ENCODE peak calls at places on chromosomes 4 and X, in seven cellular contexts. F, D, K, X, Q, W and L are unnamed samples.

GRCh38 chr4:94285666-94286065 is 57.0 kb downstream of the HPGDS start:
- DNase-seq in F (no peak), D (no peak), K (no peak), X (no peak), Q (no peak), W (no peak), L (no peak)

GRCh38 chr4:52852041-52852440 is 10.1 kb upstream of the RASL11B start:
- DNase-seq in F (no peak), D (no peak), K (no peak), X (no peak), Q (no peak), W (no peak), L (no peak)

GRCh38 chr4:94011190-94011589 is 182.6 kb downstream of the ATOH1 start:
- DNase-seq in F (no peak), D (no peak), K (no peak), X (no peak), Q (no peak), W (no peak), L (no peak)

GRCh38 chr4:34469518-34469917 is 1774.8 kb downstream of the ARAP2 start:
- DNase-seq in F (no peak), D (no peak), K (no peak), X (no peak), Q (no peak), W (no peak), L (no peak)

GRCh38 chr4:102037566-102037965 is 247.0 kb downstream of the BANK1 start:
- DNase-seq in F (no peak), D (no peak), K (no peak), X (no peak), Q (no peak), W (no peak), L (no peak)

GRCh38 chrX:153725039-153725831 is 579 bp downstream of the ABCD1 start:
- DNase-seq in F (no peak), D (no peak), K (no peak), X (peak), Q (no peak), W (no peak), L (no peak)

GRCh38 chrX:26848511-26848910 is 614.6 kb downstream of the PPP4R3C start:
- DNase-seq in F (no peak), D (no peak), K (no peak), X (no peak), Q (peak), W (no peak), L (no peak)

GRCh38 chr4:113026556-113026955 is 22.9 kb upstream of the ANK2 start:
- DNase-seq in F (no peak), D (no peak), K (peak), X (no peak), Q (peak), W (no peak), L (no peak)

GRCh38 chrX:133374874-133375387 is 40.4 kb downstream of the GPC4 start:
- DNase-seq in F (no peak), D (no peak), K (no peak), X (no peak), Q (no peak), W (no peak), L (no peak)

GRCh38 chrX:1610166-1610565 is 4.7 kb upstream of the ASMT start:
- DNase-seq in F (no peak), D (no peak), K (no peak), X (no peak), Q (no peak), W (no peak), L (no peak)

GRCh38 chr4:6720202-6720699 is 4.3 kb downstream of the BLOC1S4 start:
- DNase-seq in F (peak), D (peak), K (no peak), X (peak), Q (peak), W (peak), L (peak)

GRCh38 chr4:101271516-101271915 is 75.8 kb downstream of the PPP3CA start:
- DNase-seq in F (no peak), D (no peak), K (no peak), X (no peak), Q (no peak), W (no peak), L (no peak)

GRCh38 chr4:80097395-80098177 is 24.6 kb upstream of the ANTXR2 start:
- DNase-seq in F (no peak), D (no peak), K (no peak), X (no peak), Q (peak), W (no peak), L (peak)

GRCh38 chr4:6773616-6774540 is 8.6 kb upstream of the KIAA0232 start:
- DNase-seq in F (no peak), D (no peak), K (no peak), X (no peak), Q (no peak), W (no peak), L (no peak)

GRCh38 chrX:104482757-104483156 is 83.2 kb upstream of the IL1RAPL2 start:
- DNase-seq in F (no peak), D (no peak), K (no peak), X (no peak), Q (no peak), W (no peak), L (no peak)

GRCh38 chr4:140726776-140727500 is 29.2 kb downstream of the TBC1D9 start:
- DNase-seq in F (no peak), D (no peak), K (no peak), X (no peak), Q (no peak), W (no peak), L (no peak)

GRCh38 chr4:87843936-87844335 is 11.2 kb downstream of the MEPE start:
- DNase-seq in F (no peak), D (no peak), K (peak), X (no peak), Q (peak), W (no peak), L (no peak)

GRCh38 chrX:103722505-103722904 is 11.8 kb downstream of the TMEM31 start:
- DNase-seq in F (no peak), D (no peak), K (no peak), X (no peak), Q (no peak), W (no peak), L (peak)